ENCODE peak calls at places on chromosomes 4 and X, in seven cellular contexts. I, B, O, J, A, P and Y are unnamed samples.

GRCh38 chr4:121817006-121817405 is 6.7 kb downstream of the CCNA2 start:
- DNase-seq in A (no peak), P (no peak), B (no peak), J (no peak), I (no peak), O (no peak), Y (no peak)

GRCh38 chr4:20288846-20289512 is 37.3 kb downstream of the SLIT2 start:
- DNase-seq in I (no peak), O (peak), B (peak), A (no peak), J (no peak), P (peak), Y (no peak)

GRCh38 chr4:1756079-1756478 is 34.8 kb downstream of the TACC3 start:
- DNase-seq in P (no peak), A (no peak), B (no peak), J (no peak), O (no peak), I (no peak), Y (no peak)

GRCh38 chr4:52103314-52103713 is 52.2 kb downstream of the SPATA18 start:
- DNase-seq in I (no peak), O (peak), A (peak), J (no peak), P (peak), B (peak), Y (no peak)

GRCh38 chrX:136574548-136574947 is 42.5 kb downstream of the VGLL1 start:
- DNase-seq in A (peak), B (no peak), P (no peak), O (no peak), J (no peak), I (no peak), Y (no peak)

GRCh38 chr4:14078311-14078710 is 450.8 kb upstream of the BOD1L1 start:
- DNase-seq in O (no peak), P (no peak), A (no peak), B (no peak), I (no peak), J (no peak), Y (no peak)

GRCh38 chr4:101126044-101126443 is 221.3 kb downstream of the PPP3CA start:
- DNase-seq in P (peak), J (no peak), I (no peak), O (peak), B (peak), A (no peak), Y (no peak)

GRCh38 chr4:109826719-109827118 is 1.1 kb upstream of the RRH start:
- DNase-seq in P (peak), A (peak), I (no peak), J (no peak), B (peak), O (peak), Y (no peak)